ENCODE peak calls at places on chromosome 7, in nine cellular contexts. One of them, this sample, is unnamed.

GRCh38 chr7:1021366-1021765 is 23.0 kb upstream of the GPR146 start:
- DNase-seq in tibial nerve: no peak
- DNase-seq in ovary: no peak
- DNase-seq in A549: no peak
- DNase-seq in HepG2: no peak
- DNase-seq in upper lobe of left lung: no peak
- DNase-seq in esophagus muscularis mucosa: no peak
- DNase-seq in stomach: no peak
- DNase-seq in suprapubic skin: no peak
- DNase-seq in this sample: no peak

GRCh38 chr7:51021906-51022570 is 239.3 kb upstream of the GRB10 start:
- DNase-seq in tibial nerve: no peak
- DNase-seq in ovary: no peak
- DNase-seq in A549: no peak
- DNase-seq in HepG2: no peak
- DNase-seq in upper lobe of left lung: no peak
- DNase-seq in esophagus muscularis mucosa: no peak
- DNase-seq in stomach: no peak
- DNase-seq in suprapubic skin: no peak
- DNase-seq in this sample: no peak

GRCh38 chr7:27032843-27033242 is 63.0 kb downstream of the HOXA1 start:
- DNase-seq in tibial nerve: no peak
- DNase-seq in ovary: no peak
- DNase-seq in A549: no peak
- DNase-seq in HepG2: no peak
- DNase-seq in upper lobe of left lung: no peak
- DNase-seq in esophagus muscularis mucosa: no peak
- DNase-seq in stomach: no peak
- DNase-seq in suprapubic skin: no peak
- DNase-seq in this sample: no peak

GRCh38 chr7:82257118-82257695 is 186.4 kb downstream of the CACNA2D1 start:
- DNase-seq in tibial nerve: no peak
- DNase-seq in ovary: no peak
- DNase-seq in A549: no peak
- DNase-seq in HepG2: no peak
- DNase-seq in upper lobe of left lung: no peak
- DNase-seq in esophagus muscularis mucosa: no peak
- DNase-seq in stomach: no peak
- DNase-seq in suprapubic skin: no peak
- DNase-seq in this sample: no peak

GRCh38 chr7:142153400-142153799 is 41.9 kb downstream of the MGAM2 start:
- DNase-seq in tibial nerve: no peak
- DNase-seq in ovary: no peak
- DNase-seq in A549: peak; percentile 46
- DNase-seq in HepG2: peak; percentile 21
- DNase-seq in upper lobe of left lung: no peak
- DNase-seq in esophagus muscularis mucosa: no peak
- DNase-seq in stomach: peak; percentile 38
- DNase-seq in suprapubic skin: no peak
- DNase-seq in this sample: peak; percentile 25

GRCh38 chr7:73721237-73721848 is 1.9 kb upstream of the STX1A start:
- DNase-seq in tibial nerve: no peak
- DNase-seq in ovary: no peak
- DNase-seq in A549: no peak
- DNase-seq in HepG2: no peak
- DNase-seq in upper lobe of left lung: no peak
- DNase-seq in esophagus muscularis mucosa: no peak
- DNase-seq in stomach: peak; percentile 90
- DNase-seq in suprapubic skin: no peak
- DNase-seq in this sample: peak; percentile 53

GRCh38 chr7:31950101-31950755 is 120.0 kb downstream of the PDE1C start:
- DNase-seq in tibial nerve: no peak
- DNase-seq in ovary: no peak
- DNase-seq in A549: no peak
- DNase-seq in HepG2: no peak
- DNase-seq in upper lobe of left lung: no peak
- DNase-seq in esophagus muscularis mucosa: no peak
- DNase-seq in stomach: no peak
- DNase-seq in suprapubic skin: no peak
- DNase-seq in this sample: no peak

GRCh38 chr7:71752171-71752935 is 620.4 kb downstream of the GALNT17 start:
- DNase-seq in tibial nerve: no peak
- DNase-seq in ovary: no peak
- DNase-seq in A549: peak; percentile 38
- DNase-seq in HepG2: peak; percentile 4
- DNase-seq in upper lobe of left lung: peak; percentile 91
- DNase-seq in esophagus muscularis mucosa: peak; percentile 86
- DNase-seq in stomach: peak; percentile 66
- DNase-seq in suprapubic skin: no peak
- DNase-seq in this sample: peak; percentile 28

GRCh38 chr7:17009007-17009719 is 127.4 kb upstream of the AGR3 start:
- DNase-seq in tibial nerve: no peak
- DNase-seq in ovary: no peak
- DNase-seq in A549: no peak
- DNase-seq in HepG2: peak; percentile 18
- DNase-seq in upper lobe of left lung: no peak
- DNase-seq in esophagus muscularis mucosa: no peak
- DNase-seq in stomach: no peak
- DNase-seq in suprapubic skin: no peak
- DNase-seq in this sample: no peak

GRCh38 chr7:151059362-151060112 is at the start of gene SLC4A2:
- DNase-seq in tibial nerve: peak; percentile 67
- DNase-seq in ovary: peak; percentile 83
- DNase-seq in A549: peak; percentile 90
- DNase-seq in HepG2: peak; percentile 50
- DNase-seq in upper lobe of left lung: peak; percentile 97
- DNase-seq in esophagus muscularis mucosa: peak; percentile 96
- DNase-seq in stomach: peak; percentile 83
- DNase-seq in suprapubic skin: peak; percentile 90
- DNase-seq in this sample: peak; percentile 83

GRCh38 chr7:144470052-144470451 is 66.6 kb upstream of the NOBOX start:
- DNase-seq in tibial nerve: no peak
- DNase-seq in ovary: no peak
- DNase-seq in A549: no peak
- DNase-seq in HepG2: no peak
- DNase-seq in upper lobe of left lung: no peak
- DNase-seq in esophagus muscularis mucosa: no peak
- DNase-seq in stomach: no peak
- DNase-seq in suprapubic skin: no peak
- DNase-seq in this sample: no peak

GRCh38 chr7:115827305-115828045 is 203.1 kb downstream of the TFEC start:
- DNase-seq in tibial nerve: no peak
- DNase-seq in ovary: no peak
- DNase-seq in A549: no peak
- DNase-seq in HepG2: no peak
- DNase-seq in upper lobe of left lung: no peak
- DNase-seq in esophagus muscularis mucosa: no peak
- DNase-seq in stomach: no peak
- DNase-seq in suprapubic skin: no peak
- DNase-seq in this sample: no peak
- TF ChIP-seq CTCF in tibial nerve: no peak
- TF ChIP-seq CTCF in ovary: no peak
- TF ChIP-seq CTCF in A549: no peak
- TF ChIP-seq CTCF in HepG2: no peak
- TF ChIP-seq CTCF in upper lobe of left lung: no peak
- TF ChIP-seq CTCF in esophagus muscularis mucosa: no peak
- TF ChIP-seq CTCF in stomach: no peak
- TF ChIP-seq CTCF in suprapubic skin: no peak
- TF ChIP-seq CTCF in this sample: no peak

GRCh38 chr7:140121321-140121720 is 55.5 kb downstream of the KDM7A start:
- DNase-seq in tibial nerve: no peak
- DNase-seq in ovary: no peak
- DNase-seq in A549: no peak
- DNase-seq in HepG2: no peak
- DNase-seq in upper lobe of left lung: no peak
- DNase-seq in esophagus muscularis mucosa: no peak
- DNase-seq in stomach: no peak
- DNase-seq in suprapubic skin: no peak
- DNase-seq in this sample: no peak
- TF ChIP-seq EP300 in tibial nerve: no peak
- TF ChIP-seq EP300 in ovary: no peak
- TF ChIP-seq EP300 in A549: no peak
- TF ChIP-seq EP300 in HepG2: no peak
- TF ChIP-seq EP300 in upper lobe of left lung: no peak
- TF ChIP-seq EP300 in esophagus muscularis mucosa: no peak
- TF ChIP-seq EP300 in stomach: no peak
- TF ChIP-seq EP300 in suprapubic skin: no peak
- TF ChIP-seq EP300 in this sample: no peak

DNA sequence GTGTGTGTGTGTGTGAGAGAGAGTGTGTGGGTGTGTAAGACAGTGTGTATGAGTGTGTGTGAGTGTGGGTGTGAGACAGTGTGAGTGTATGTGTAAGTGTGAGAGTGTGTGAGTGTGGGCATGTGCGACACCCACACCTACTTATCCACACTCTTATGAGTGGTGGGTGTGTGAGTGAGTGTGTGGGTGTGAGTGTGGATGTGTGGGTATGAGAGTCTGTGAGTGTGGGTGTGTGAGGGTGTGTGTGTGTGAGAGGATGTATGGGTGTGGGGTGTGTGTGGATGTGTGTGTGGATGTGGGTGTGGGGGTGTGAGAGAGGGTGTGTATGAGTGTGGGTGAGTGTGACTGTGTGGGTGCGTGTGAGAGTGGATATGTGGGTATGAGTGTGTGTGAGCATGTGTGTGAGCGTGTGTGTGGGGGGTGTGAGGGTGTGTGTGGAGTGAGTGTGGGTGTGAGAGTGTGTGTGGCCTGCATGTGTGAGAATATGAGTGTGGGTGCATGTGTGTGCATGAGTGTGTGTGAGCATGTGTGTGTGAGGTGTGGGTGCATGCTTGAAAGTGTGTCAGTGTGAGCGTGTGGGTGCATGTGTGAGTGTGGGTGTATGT is 15.1 kb downstream of the VWC2 start:
- DNase-seq in tibial nerve: no peak
- DNase-seq in ovary: no peak
- DNase-seq in A549: no peak
- DNase-seq in HepG2: no peak
- DNase-seq in upper lobe of left lung: no peak
- DNase-seq in esophagus muscularis mucosa: peak; percentile 57
- DNase-seq in stomach: no peak
- DNase-seq in suprapubic skin: no peak
- DNase-seq in this sample: no peak
- H3K4me1 ChIP-seq in tibial nerve: no peaks in the 10 kb centered on the region
- H3K4me1 ChIP-seq in ovary: no peaks in the 10 kb centered on the region
- H3K4me1 ChIP-seq in A549: no peaks in the 10 kb centered on the region
- H3K4me1 ChIP-seq in HepG2: no peaks in the 10 kb centered on the region
- H3K4me1 ChIP-seq in upper lobe of left lung: no peaks in the 10 kb centered on the region
- H3K4me1 ChIP-seq in esophagus muscularis mucosa: peaks cover 9% of the 10 kb centered on the region
- H3K4me1 ChIP-seq in stomach: no peaks in the 10 kb centered on the region
- H3K4me1 ChIP-seq in suprapubic skin: peaks cover 11% of the 10 kb centered on the region
- H3K4me1 ChIP-seq in this sample: no peaks in the 10 kb centered on the region

DNA sequence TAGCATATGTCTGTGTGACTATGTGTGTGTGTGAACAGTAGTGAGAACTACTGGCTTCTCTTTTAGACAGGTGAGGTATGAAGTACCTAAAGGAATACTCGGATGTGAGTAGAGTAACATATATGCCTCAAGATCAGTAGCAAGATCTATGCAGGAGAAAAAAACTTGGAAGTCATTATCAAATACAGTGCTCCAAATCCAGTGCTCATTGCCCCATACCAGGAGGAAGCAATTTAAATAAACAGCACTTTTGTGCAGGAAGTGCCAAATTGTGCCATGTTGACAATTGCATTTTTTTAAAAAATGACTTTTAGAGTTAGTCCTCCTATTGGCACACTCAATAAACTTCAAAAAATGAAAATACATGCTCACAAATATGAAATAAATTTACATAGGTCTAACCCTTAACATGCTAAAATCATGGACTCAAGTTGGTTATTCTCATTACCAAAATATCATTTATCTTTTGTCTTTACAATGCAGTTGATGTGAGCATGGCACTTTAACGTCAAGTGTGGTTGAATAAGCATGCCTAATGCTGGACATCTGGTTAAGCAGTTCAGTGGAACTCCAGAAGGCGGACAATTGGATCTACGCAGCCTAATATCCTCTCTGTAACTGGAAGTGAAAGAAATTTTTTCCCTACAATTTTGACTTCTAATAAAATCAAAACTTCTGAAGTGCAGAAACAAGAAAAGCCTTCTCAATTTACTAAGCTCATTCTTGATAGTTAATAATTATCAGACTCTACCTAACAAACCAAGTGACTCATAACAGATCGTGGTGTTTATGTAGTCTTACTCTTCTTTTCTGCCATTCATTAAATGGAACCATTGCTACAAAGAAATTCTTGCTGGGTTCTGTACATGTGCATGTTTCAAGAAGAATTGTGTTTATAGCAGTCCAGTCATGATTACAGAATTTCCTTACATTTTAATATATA is 195.2 kb downstream of the MDFIC start:
- DNase-seq in tibial nerve: no peak
- DNase-seq in ovary: no peak
- DNase-seq in A549: peak; percentile 8
- DNase-seq in HepG2: peak; percentile 22
- DNase-seq in upper lobe of left lung: no peak
- DNase-seq in esophagus muscularis mucosa: no peak
- DNase-seq in stomach: no peak
- DNase-seq in suprapubic skin: no peak
- DNase-seq in this sample: no peak
- TF ChIP-seq CTCF in tibial nerve: no peak
- TF ChIP-seq CTCF in ovary: no peak
- TF ChIP-seq CTCF in A549: no peak
- TF ChIP-seq CTCF in HepG2: no peak
- TF ChIP-seq CTCF in upper lobe of left lung: no peak
- TF ChIP-seq CTCF in esophagus muscularis mucosa: no peak
- TF ChIP-seq CTCF in stomach: no peak
- TF ChIP-seq CTCF in suprapubic skin: no peak
- TF ChIP-seq CTCF in this sample: no peak

GRCh38 chr7:22572292-22572691 is 72.3 kb upstream of the STEAP1B start:
- DNase-seq in tibial nerve: no peak
- DNase-seq in ovary: no peak
- DNase-seq in A549: no peak
- DNase-seq in HepG2: no peak
- DNase-seq in upper lobe of left lung: no peak
- DNase-seq in esophagus muscularis mucosa: no peak
- DNase-seq in stomach: no peak
- DNase-seq in suprapubic skin: no peak
- DNase-seq in this sample: no peak

GRCh38 chr7:22572937-22573336 is 72.9 kb upstream of the STEAP1B start:
- DNase-seq in tibial nerve: no peak
- DNase-seq in ovary: no peak
- DNase-seq in A549: no peak
- DNase-seq in HepG2: no peak
- DNase-seq in upper lobe of left lung: no peak
- DNase-seq in esophagus muscularis mucosa: no peak
- DNase-seq in stomach: no peak
- DNase-seq in suprapubic skin: no peak
- DNase-seq in this sample: no peak

GRCh38 chr7:22576941-22577927 is 77.2 kb upstream of the STEAP1B start:
- DNase-seq in tibial nerve: no peak
- DNase-seq in ovary: peak; percentile 50
- DNase-seq in A549: no peak
- DNase-seq in HepG2: no peak
- DNase-seq in upper lobe of left lung: no peak
- DNase-seq in esophagus muscularis mucosa: no peak
- DNase-seq in stomach: no peak
- DNase-seq in suprapubic skin: peak; percentile 71
- DNase-seq in this sample: no peak

GRCh38 chr7:22571776-22572175 is 71.8 kb upstream of the STEAP1B start:
- DNase-seq in tibial nerve: no peak
- DNase-seq in ovary: no peak
- DNase-seq in A549: no peak
- DNase-seq in HepG2: no peak
- DNase-seq in upper lobe of left lung: no peak
- DNase-seq in esophagus muscularis mucosa: no peak
- DNase-seq in stomach: no peak
- DNase-seq in suprapubic skin: no peak
- DNase-seq in this sample: no peak

GRCh38 chr7:22574756-22575517 is 74.9 kb upstream of the STEAP1B start:
- DNase-seq in tibial nerve: no peak
- DNase-seq in ovary: no peak
- DNase-seq in A549: no peak
- DNase-seq in HepG2: no peak
- DNase-seq in upper lobe of left lung: no peak
- DNase-seq in esophagus muscularis mucosa: no peak
- DNase-seq in stomach: no peak
- DNase-seq in suprapubic skin: no peak
- DNase-seq in this sample: no peak
- TF ChIP-seq EP300 in tibial nerve: no peak
- TF ChIP-seq EP300 in ovary: no peak
- TF ChIP-seq EP300 in A549: no peak
- TF ChIP-seq EP300 in HepG2: no peak
- TF ChIP-seq EP300 in upper lobe of left lung: no peak
- TF ChIP-seq EP300 in esophagus muscularis mucosa: no peak
- TF ChIP-seq EP300 in stomach: no peak
- TF ChIP-seq EP300 in suprapubic skin: no peak
- TF ChIP-seq EP300 in this sample: no peak

This sample was measured in transverse colon.